ENCODE peak calls at places on chromosomes 3 and 15, in seven cellular contexts. X is body of pancreas; M is cardiac fibroblast; A is non-pigmented ciliary epithelial cell; O is HS-5; R is dorsolateral prefrontal cortex; F is stimulated activated CD8-positive, alpha-beta memory T cell treated with anti-CD3 and anti-CD28 coated beads, Interleukin-15, amount 100 ng/mL, for 4 hours. G is an unnamed sample.
A peak's percentile ranks its signal among the peaks of the same experiment; 100 is the strongest.

GRCh38 chr15:31296304-31297220 is 30.1 kb upstream of the KLF13 start:
- DNase-seq in M (peak; percentile 24), X (peak; percentile 79), O (no peak), A (no peak), R (peak; percentile 32), F (no peak), G (no peak)

GRCh38 chr3:195704433-195704999 is 16.3 kb upstream of the MUC20 start:
- DNase-seq in O (no peak), X (no peak), M (no peak), R (peak; percentile 31), F (no peak), A (no peak), G (no peak)

GRCh38 chr15:84826369-84826823 is 9.2 kb downstream of the ALPK3 start:
- DNase-seq in M (peak; percentile 20), X (peak; percentile 75), A (no peak), R (no peak), O (no peak), F (no peak), G (no peak)

GRCh38 chr3:141333796-141334626 is 34.3 kb upstream of the ZBTB38 start:
- DNase-seq in X (no peak), O (no peak), R (no peak), A (no peak), M (no peak), F (no peak), G (no peak)

GRCh38 chr3:188468672-188469071 is 314.7 kb downstream of the LPP start:
- DNase-seq in X (no peak), F (no peak), O (no peak), R (no peak), A (no peak), M (peak; percentile 40), G (no peak)

GRCh38 chr15:38229700-38230099 is 22.9 kb upstream of the SPRED1 start:
- DNase-seq in F (no peak), X (no peak), M (no peak), R (no peak), A (no peak), O (no peak), G (no peak)

GRCh38 chr3:154990543-154990942 is 89.6 kb upstream of the MME start:
- DNase-seq in O (no peak), F (no peak), R (no peak), M (no peak), X (no peak), A (no peak), G (no peak)

GRCh38 chr3:22734207-22734606 is 468.9 kb upstream of the UBE2E2 start:
- DNase-seq in R (no peak), M (no peak), X (no peak), O (no peak), A (no peak), F (no peak), G (no peak)

GRCh38 chr3:107432013-107432515 is 54.8 kb downstream of the CCDC54 start:
- DNase-seq in X (peak; percentile 22), M (no peak), R (no peak), O (peak; percentile 6), A (no peak), F (no peak), G (no peak)

GRCh38 chr3:197795200-197795599 is 4.1 kb downstream of the LRCH3 start:
- DNase-seq in A (no peak), F (no peak), M (peak; percentile 67), R (no peak), O (peak; percentile 87), X (no peak), G (no peak)

GRCh38 chr15:59413577-59413976 is 24.4 kb upstream of the FAM81A start:
- DNase-seq in X (no peak), O (no peak), A (no peak), R (no peak), M (no peak), F (no peak), G (no peak)

GRCh38 chr15:25501828-25502446 is 63.1 kb upstream of the UBE3A start:
- DNase-seq in R (no peak), M (peak; percentile 27), F (no peak), X (peak; percentile 30), O (no peak), A (no peak), G (no peak)